ENCODE peak calls at places on chromosomes 3 and 15, in six cellular contexts. One of them, this sample, is unnamed.

GRCh38 chr15:67843571-67844387 is 3.9 kb upstream of the RNU6-1 start:
- DNase-seq in HCT116: no peak
- DNase-seq in BJ: peak; percentile 63
- DNase-seq in hepatocyte: no peak
- DNase-seq in A549: no peak
- DNase-seq in HepG2: peak; percentile 87
- DNase-seq in this sample: peak; percentile 43

GRCh38 chr15:92608866-92609700 is 46.5 kb downstream of the FAM174B start:
- DNase-seq in HCT116: no peak
- DNase-seq in BJ: no peak
- DNase-seq in hepatocyte: no peak
- DNase-seq in A549: no peak
- DNase-seq in HepG2: no peak
- DNase-seq in this sample: no peak

GRCh38 chr15:48866141-48866563 is 11.8 kb upstream of the EID1 start:
- DNase-seq in HCT116: no peak
- DNase-seq in BJ: no peak
- DNase-seq in hepatocyte: no peak
- DNase-seq in A549: no peak
- DNase-seq in HepG2: no peak
- DNase-seq in this sample: peak; percentile 39

GRCh38 chr3:126903521-126903920 is 79.4 kb upstream of the PLXNA1 start:
- DNase-seq in HCT116: no peak
- DNase-seq in BJ: no peak
- DNase-seq in hepatocyte: peak; percentile 16
- DNase-seq in A549: no peak
- DNase-seq in HepG2: no peak
- DNase-seq in this sample: no peak

GRCh38 chr15:56950979-56951378 is 32.5 kb downstream of the TCF12 start:
- DNase-seq in HCT116: no peak
- DNase-seq in BJ: no peak
- DNase-seq in hepatocyte: no peak
- DNase-seq in A549: no peak
- DNase-seq in HepG2: no peak
- DNase-seq in this sample: no peak

GRCh38 chr3:123724306-123724705 is 139.5 kb upstream of the HACD2 start:
- DNase-seq in HCT116: peak; percentile 29
- DNase-seq in BJ: no peak
- DNase-seq in hepatocyte: no peak
- DNase-seq in A549: peak; percentile 21
- DNase-seq in HepG2: no peak
- DNase-seq in this sample: peak; percentile 34

GRCh38 chr3:111338059-111338698 is 203.8 kb upstream of the CD96 start:
- DNase-seq in HCT116: peak; percentile 66
- DNase-seq in BJ: no peak
- DNase-seq in hepatocyte: peak; percentile 81
- DNase-seq in A549: peak; percentile 73
- DNase-seq in HepG2: peak; percentile 62
- DNase-seq in this sample: peak; percentile 78

GRCh38 chr15:67172172-67172571 is 82.3 kb downstream of the AAGAB start:
- DNase-seq in HCT116: no peak
- DNase-seq in BJ: no peak
- DNase-seq in hepatocyte: no peak
- DNase-seq in A549: no peak
- DNase-seq in HepG2: no peak
- DNase-seq in this sample: no peak

GRCh38 chr3:174957081-174957480 is 97.9 kb downstream of the NAALADL2 start:
- DNase-seq in HCT116: no peak
- DNase-seq in BJ: no peak
- DNase-seq in hepatocyte: no peak
- DNase-seq in A549: no peak
- DNase-seq in HepG2: no peak
- DNase-seq in this sample: no peak

GRCh38 chr15:58549013-58549779 is 117.4 kb downstream of the LIPC start:
- DNase-seq in HCT116: no peak
- DNase-seq in BJ: no peak
- DNase-seq in hepatocyte: peak; percentile 53
- DNase-seq in A549: no peak
- DNase-seq in HepG2: no peak
- DNase-seq in this sample: peak; percentile 22

GRCh38 chr15:96187916-96188315 is 142.6 kb upstream of the NR2F2 start:
- DNase-seq in HCT116: no peak
- DNase-seq in BJ: no peak
- DNase-seq in hepatocyte: no peak
- DNase-seq in A549: no peak
- DNase-seq in HepG2: no peak
- DNase-seq in this sample: no peak

GRCh38 chr3:45343947-45344346 is 44.4 kb upstream of the LARS2 start:
- DNase-seq in HCT116: peak; percentile 23
- DNase-seq in BJ: no peak
- DNase-seq in hepatocyte: no peak
- DNase-seq in A549: peak; percentile 47
- DNase-seq in HepG2: peak; percentile 9
- DNase-seq in this sample: no peak

GRCh38 chr3:47024932-47025331 is 45.5 kb downstream of the NBEAL2 start:
- DNase-seq in HCT116: no peak
- DNase-seq in BJ: no peak
- DNase-seq in hepatocyte: no peak
- DNase-seq in A549: no peak
- DNase-seq in HepG2: no peak
- DNase-seq in this sample: peak; percentile 41

GRCh38 chr3:142795332-142795731 is 71.5 kb downstream of the TRPC1 start:
- DNase-seq in HCT116: no peak
- DNase-seq in BJ: no peak
- DNase-seq in hepatocyte: no peak
- DNase-seq in A549: no peak
- DNase-seq in HepG2: no peak
- DNase-seq in this sample: no peak
- TF ChIP-seq CTCF in HCT116: no peak
- TF ChIP-seq CTCF in BJ: no peak
- TF ChIP-seq CTCF in hepatocyte: no peak
- TF ChIP-seq CTCF in A549: no peak
- TF ChIP-seq CTCF in HepG2: no peak
- TF ChIP-seq CTCF in this sample: no peak

GRCh38 chr3:52845691-52846426 is 11.0 kb upstream of the MUSTN1 start:
- DNase-seq in HCT116: no peak
- DNase-seq in BJ: no peak
- DNase-seq in hepatocyte: no peak
- DNase-seq in A549: no peak
- DNase-seq in HepG2: no peak
- DNase-seq in this sample: no peak
- TF ChIP-seq CTCF in HCT116: peak; percentile 41
- TF ChIP-seq CTCF in BJ: peak; percentile 55
- TF ChIP-seq CTCF in hepatocyte: peak; percentile 38
- TF ChIP-seq CTCF in A549: no peak
- TF ChIP-seq CTCF in HepG2: peak; percentile 33
- TF ChIP-seq CTCF in this sample: peak; percentile 79

GRCh38 chr3:20539666-20540460 is 353.9 kb upstream of the SGO1 start:
- DNase-seq in HCT116: no peak
- DNase-seq in BJ: no peak
- DNase-seq in hepatocyte: no peak
- DNase-seq in A549: no peak
- DNase-seq in HepG2: no peak
- DNase-seq in this sample: no peak

GRCh38 chr3:20537234-20537633 is 351.2 kb upstream of the SGO1 start:
- DNase-seq in HCT116: no peak
- DNase-seq in BJ: no peak
- DNase-seq in hepatocyte: no peak
- DNase-seq in A549: peak; percentile 4
- DNase-seq in HepG2: no peak
- DNase-seq in this sample: no peak
- TF ChIP-seq CTCF in HCT116: no peak
- TF ChIP-seq CTCF in BJ: no peak
- TF ChIP-seq CTCF in hepatocyte: no peak
- TF ChIP-seq CTCF in A549: no peak
- TF ChIP-seq CTCF in HepG2: no peak
- TF ChIP-seq CTCF in this sample: no peak

GRCh38 chr3:121885386-121885785 is 8.8 kb upstream of the SLC15A2 start:
- DNase-seq in HCT116: no peak
- DNase-seq in BJ: no peak
- DNase-seq in hepatocyte: no peak
- DNase-seq in A549: no peak
- DNase-seq in HepG2: no peak
- DNase-seq in this sample: no peak

GRCh38 chr3:121878411-121878810 is 15.8 kb upstream of the SLC15A2 start:
- DNase-seq in HCT116: no peak
- DNase-seq in BJ: no peak
- DNase-seq in hepatocyte: no peak
- DNase-seq in A549: no peak
- DNase-seq in HepG2: no peak
- DNase-seq in this sample: no peak

GRCh38 chr3:121883507-121883906 is 10.7 kb upstream of the SLC15A2 start:
- DNase-seq in HCT116: peak; percentile 18
- DNase-seq in BJ: no peak
- DNase-seq in hepatocyte: peak; percentile 20
- DNase-seq in A549: peak; percentile 35
- DNase-seq in HepG2: peak; percentile 35
- DNase-seq in this sample: peak; percentile 5
- TF ChIP-seq CTCF in HCT116: peak; percentile 54
- TF ChIP-seq CTCF in BJ: peak; percentile 36
- TF ChIP-seq CTCF in hepatocyte: peak; percentile 31
- TF ChIP-seq CTCF in A549: no peak
- TF ChIP-seq CTCF in HepG2: peak; percentile 41
- TF ChIP-seq CTCF in this sample: peak; percentile 68

GRCh38 chr15:42084465-42085235 is 9.7 kb downstream of the PLA2G4D start:
- DNase-seq in HCT116: no peak
- DNase-seq in BJ: no peak
- DNase-seq in hepatocyte: peak; percentile 76
- DNase-seq in A549: peak; percentile 52
- DNase-seq in HepG2: peak; percentile 46
- DNase-seq in this sample: peak; percentile 41
- TF ChIP-seq CTCF in HCT116: peak; percentile 86
- TF ChIP-seq CTCF in BJ: peak; percentile 93
- TF ChIP-seq CTCF in hepatocyte: peak; percentile 88
- TF ChIP-seq CTCF in A549: peak; percentile 67
- TF ChIP-seq CTCF in HepG2: peak; percentile 98
- TF ChIP-seq CTCF in this sample: peak; percentile 96

GRCh38 chr3:186315581-186316354 is 46.3 kb downstream of the DGKG start:
- DNase-seq in HCT116: no peak
- DNase-seq in BJ: no peak
- DNase-seq in hepatocyte: no peak
- DNase-seq in A549: no peak
- DNase-seq in HepG2: no peak
- DNase-seq in this sample: peak; percentile 46
- TF ChIP-seq CTCF in HCT116: no peak
- TF ChIP-seq CTCF in BJ: no peak
- TF ChIP-seq CTCF in hepatocyte: no peak
- TF ChIP-seq CTCF in A549: no peak
- TF ChIP-seq CTCF in HepG2: no peak
- TF ChIP-seq CTCF in this sample: no peak

DNA sequence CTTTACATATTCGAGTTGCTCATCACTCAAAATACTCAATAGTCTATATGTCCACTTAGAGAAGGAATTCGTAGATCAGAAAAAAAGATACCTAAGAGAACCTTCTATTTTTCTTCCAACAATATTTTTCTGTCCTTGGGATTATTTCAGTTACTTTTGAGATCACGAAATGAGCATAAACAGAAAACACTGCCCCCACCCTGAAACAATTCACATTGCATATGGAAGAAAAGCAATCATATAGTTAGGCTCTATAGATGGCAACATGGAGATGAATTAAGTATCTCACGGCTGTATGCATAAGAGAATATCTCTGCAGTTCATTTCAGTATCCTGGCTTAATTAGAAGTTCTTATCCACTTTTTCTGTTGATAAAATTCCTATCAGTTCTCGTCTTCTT is 391.1 kb downstream of the FGF12 start:
- DNase-seq in HCT116: no peak
- DNase-seq in BJ: no peak
- DNase-seq in hepatocyte: no peak
- DNase-seq in A549: no peak
- DNase-seq in HepG2: no peak
- DNase-seq in this sample: no peak
- TF ChIP-seq CTCF in HCT116: peak; percentile 48
- TF ChIP-seq CTCF in BJ: no peak
- TF ChIP-seq CTCF in hepatocyte: no peak
- TF ChIP-seq CTCF in A549: no peak
- TF ChIP-seq CTCF in HepG2: no peak
- TF ChIP-seq CTCF in this sample: peak; percentile 9

DNA sequence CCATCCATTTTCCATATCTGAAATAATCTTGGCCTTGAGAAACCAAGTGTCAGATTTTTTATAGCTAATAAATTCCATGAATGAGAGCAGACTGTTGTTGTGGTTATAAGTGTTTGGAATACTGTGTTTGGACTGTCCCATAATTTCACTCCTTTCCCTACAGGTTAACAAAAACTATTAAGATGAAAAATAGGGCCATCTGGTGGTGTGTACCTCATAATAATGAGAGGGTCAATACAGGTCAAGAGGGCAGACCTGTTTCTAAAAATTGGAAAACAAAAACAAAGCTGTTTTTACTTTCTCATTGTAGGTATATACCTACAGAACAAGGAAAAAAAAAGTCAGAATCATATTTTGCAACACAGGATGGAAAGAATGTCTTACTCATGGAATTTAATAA is 553.8 kb upstream of the SGO1 start:
- DNase-seq in HCT116: no peak
- DNase-seq in BJ: no peak
- DNase-seq in hepatocyte: no peak
- DNase-seq in A549: no peak
- DNase-seq in HepG2: no peak
- DNase-seq in this sample: no peak
- TF ChIP-seq CTCF in HCT116: no peak
- TF ChIP-seq CTCF in BJ: no peak
- TF ChIP-seq CTCF in hepatocyte: no peak
- TF ChIP-seq CTCF in A549: no peak
- TF ChIP-seq CTCF in HepG2: no peak
- TF ChIP-seq CTCF in this sample: peak; percentile 37

DNA sequence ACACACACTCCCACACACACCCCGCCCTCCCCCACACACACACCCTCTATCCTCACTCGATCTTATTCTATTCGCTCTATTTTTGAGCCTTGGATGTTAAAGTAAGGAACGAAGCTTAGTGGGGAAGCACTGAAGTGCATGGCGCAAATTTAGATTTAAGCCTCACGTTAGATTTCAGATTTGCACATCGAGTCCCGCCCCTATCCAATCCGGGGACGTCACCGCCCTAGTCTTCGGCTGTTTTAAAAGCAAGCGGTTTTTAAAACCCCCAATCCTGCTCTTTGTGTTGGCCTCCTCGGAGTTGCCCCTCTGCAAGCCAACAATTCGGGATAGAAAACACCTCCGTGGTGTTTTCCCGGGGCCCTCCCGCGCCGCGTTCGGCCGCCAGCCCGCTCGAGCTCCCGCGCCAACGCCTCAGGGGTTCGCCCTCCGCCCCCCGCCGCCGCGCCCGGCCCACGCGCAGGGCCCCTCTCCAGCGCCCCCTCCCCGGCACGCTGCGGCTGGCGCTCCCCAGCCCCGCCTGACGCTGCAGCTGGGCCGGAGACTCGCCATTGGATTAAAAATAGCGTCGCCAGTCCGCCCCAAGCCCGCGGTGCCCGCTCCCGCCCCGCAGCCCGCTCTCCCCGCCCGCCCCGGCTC is at the start of gene USP13:
- DNase-seq in HCT116: peak; percentile 66
- DNase-seq in BJ: no peak
- DNase-seq in hepatocyte: peak; percentile 84
- DNase-seq in A549: peak; percentile 74
- DNase-seq in HepG2: peak; percentile 51
- DNase-seq in this sample: peak; percentile 77
- TF ChIP-seq CTCF in HCT116: no peak
- TF ChIP-seq CTCF in BJ: peak; percentile 4
- TF ChIP-seq CTCF in hepatocyte: no peak
- TF ChIP-seq CTCF in A549: peak; percentile 4
- TF ChIP-seq CTCF in HepG2: peak; percentile 24
- TF ChIP-seq CTCF in this sample: peak; percentile 3